ENCODE peak calls at places on chromosome 4, in eight cellular contexts. F is amniotic stem cell; K is ovary; P is fibroblast of mammary gland; O is M059J; C is stimulated activated CD8-positive, alpha-beta memory T cell treated with anti-CD3 and anti-CD28 coated beads, Interleukin-2, amount 100 ng/mL, for 48 hours; A is activated CD4-positive, alpha-beta T cell treated with anti-CD3 and anti-CD28 coated beads, Interleukin-2, amount 50 U/mL, for 48 hours; U is HT-29. N is an unnamed sample.

GRCh38 chr4:109912706-109913621 is at the start of gene EGF:
- DNase-seq in O (peak), A (no peak), U (peak), F (no peak), P (peak), K (no peak), C (no peak), N (peak)

GRCh38 chr4:126778348-126778747 is 854.4 kb upstream of the INTU start:
- DNase-seq in F (no peak), P (peak), K (no peak), O (peak), A (no peak), U (no peak), C (no peak), N (peak)

GRCh38 chr4:150033937-150034336 is 44.3 kb upstream of the DCLK2 start:
- DNase-seq in O (peak), A (no peak), F (no peak), U (peak), P (peak), C (no peak), K (no peak), N (peak)

GRCh38 chr4:89949782-89950387 is 55.2 kb downstream of the MMRN1 start:
- DNase-seq in A (no peak), U (peak), C (no peak), F (no peak), K (no peak), O (no peak), P (peak), N (peak)

GRCh38 chr4:163331629-163332360 is 601 bp downstream of the NPY1R start:
- DNase-seq in F (no peak), C (no peak), P (peak), U (no peak), K (peak), O (no peak), A (no peak), N (peak)

GRCh38 chr4:152973614-152974200 is 37.6 kb downstream of the FHDC1 start:
- DNase-seq in K (no peak), F (no peak), U (no peak), A (no peak), O (no peak), C (no peak), P (no peak), N (no peak)

GRCh38 chr4:117700111-117700892 is 334.0 kb upstream of the NDST3 start:
- DNase-seq in F (no peak), K (no peak), A (no peak), C (no peak), P (no peak), U (peak), O (no peak), N (no peak)

GRCh38 chr4:17103231-17103630 is 204.8 kb upstream of the LDB2 start:
- DNase-seq in P (peak), F (peak), C (no peak), O (peak), A (no peak), K (no peak), U (no peak), N (peak)

GRCh38 chr4:2249526-2249991 is 7.6 kb upstream of the HAUS3 start:
- DNase-seq in K (no peak), A (no peak), P (no peak), U (no peak), F (no peak), C (no peak), O (no peak), N (no peak)

GRCh38 chr4:36038521-36038920 is 205.8 kb downstream of the ARAP2 start:
- DNase-seq in P (no peak), K (no peak), C (no peak), U (no peak), F (no peak), O (no peak), A (no peak), N (no peak)

GRCh38 chr4:171983935-171984805 is 171.0 kb downstream of the GALNTL6 start:
- DNase-seq in P (no peak), C (no peak), O (no peak), K (no peak), F (no peak), U (no peak), A (no peak), N (peak)

GRCh38 chr4:185108185-185108584 is 34.9 kb upstream of the SLC25A4 start:
- DNase-seq in K (no peak), A (no peak), C (no peak), P (no peak), O (no peak), F (no peak), U (no peak), N (no peak)

GRCh38 chr4:78439328-78439727 is 112.2 kb upstream of the ANXA3 start:
- DNase-seq in P (no peak), K (no peak), C (no peak), A (no peak), O (no peak), U (peak), F (no peak), N (no peak)

GRCh38 chr4:143406523-143406922 is 69.8 kb downstream of the GAB1 start:
- DNase-seq in P (peak), C (no peak), K (no peak), O (peak), F (no peak), U (no peak), A (peak), N (peak)

GRCh38 chr4:81504685-81505598 is 33.2 kb upstream of the RASGEF1B start:
- DNase-seq in O (no peak), F (no peak), P (peak), U (no peak), A (peak), K (no peak), C (peak), N (no peak)

GRCh38 chr4:8314691-8315255 is 45.2 kb downstream of the HTRA3 start:
- DNase-seq in P (no peak), A (no peak), C (no peak), U (no peak), O (no peak), K (peak), F (no peak), N (no peak)

GRCh38 chr4:72767903-72768817 is 199.1 kb upstream of the ADAMTS3 start:
- DNase-seq in A (no peak), O (peak), P (peak), C (no peak), F (peak), K (no peak), U (no peak), N (peak)

GRCh38 chr4:57109530-57109846 is 697 bp downstream of the IGFBP7 start:
- DNase-seq in O (peak), K (no peak), U (no peak), P (no peak), C (no peak), F (no peak), A (no peak), N (peak)

GRCh38 chr4:107854326-107855030 is 29.7 kb downstream of the SGMS2 start:
- DNase-seq in U (no peak), K (no peak), A (no peak), O (peak), C (no peak), P (peak), F (no peak), N (no peak)

GRCh38 chr4:161929966-161930365 is 233.8 kb downstream of the FSTL5 start:
- DNase-seq in F (no peak), K (no peak), O (peak), C (no peak), A (no peak), P (no peak), U (no peak), N (peak)

GRCh38 chr4:114180481-114180880 is 201.0 kb upstream of the ARSJ start:
- DNase-seq in C (no peak), O (peak), K (peak), P (peak), F (peak), U (peak), A (peak), N (peak)

GRCh38 chr4:13955551-13955950 is 328.0 kb upstream of the BOD1L1 start:
- DNase-seq in F (no peak), K (no peak), O (no peak), C (no peak), P (no peak), U (no peak), A (no peak), N (no peak)

GRCh38 chr4:39706334-39706733 is 8.4 kb downstream of the UBE2K start:
- DNase-seq in O (peak), A (no peak), C (no peak), P (peak), U (no peak), K (no peak), F (peak), N (peak)

GRCh38 chr4:167222098-167222497 is 12.2 kb downstream of the SPOCK3 start:
- DNase-seq in C (no peak), U (no peak), P (no peak), K (no peak), O (no peak), F (no peak), A (no peak), N (no peak)

GRCh38 chr4:88690355-88690754 is 7.3 kb downstream of the NAP1L5 start:
- DNase-seq in P (peak), U (no peak), O (peak), A (no peak), K (no peak), F (no peak), C (no peak), N (peak)

N was measured in choroid plexus epithelial cell.